ENCODE peak calls at places on chromosomes 16 and 17, in six cellular contexts. U is activated B cell treated with CpG ODN at 0.5 μM for 24 hours, E is IMR-90, M is hepatocyte, F is progenitor cell of endocrine pancreas, S is cardiac muscle cell. A is an unnamed sample.

GRCh38 chr16:85344502-85345128 is 232.3 kb upstream of the CIBAR2 start:
- DNase-seq in U (no peak), E (no peak), M (no peak), F (no peak), S (no peak), A (no peak)

GRCh38 chr17:34519286-34519685 is 60.1 kb upstream of the TMEM132E start:
- DNase-seq in U (no peak), E (no peak), M (no peak), F (no peak), S (peak), A (peak)

GRCh38 chr17:21005803-21006202 is 37.0 kb downstream of the USP22 start:
- DNase-seq in U (no peak), E (no peak), M (no peak), F (no peak), S (no peak), A (no peak)

GRCh38 chr17:81083125-81083765 is 48.3 kb downstream of the BAIAP2 start:
- DNase-seq in U (no peak), E (no peak), M (peak), F (peak), S (no peak), A (no peak)

GRCh38 chr17:63764701-63765100 is 8.7 kb downstream of the CCDC47 start:
- DNase-seq in U (no peak), E (no peak), M (no peak), F (no peak), S (no peak), A (no peak)

GRCh38 chr16:86605950-86606349 is 27.6 kb downstream of the FOXL1 start:
- DNase-seq in U (no peak), E (no peak), M (no peak), F (no peak), S (no peak), A (no peak)

GRCh38 chr17:37830151-37830993 is 85.5 kb upstream of the HNF1B start:
- DNase-seq in U (no peak), E (no peak), M (peak), F (no peak), S (no peak), A (no peak)

GRCh38 chr16:48511716-48512115 is 98.3 kb downstream of the N4BP1 start:
- DNase-seq in U (no peak), E (no peak), M (no peak), F (no peak), S (no peak), A (no peak)

GRCh38 chr17:13544755-13545154 is 57.0 kb downstream of the HS3ST3A1 start:
- DNase-seq in U (no peak), E (peak), M (no peak), F (no peak), S (no peak), A (no peak)

GRCh38 chr17:6257339-6257738 is 177.6 kb downstream of the AIPL1 start:
- DNase-seq in U (no peak), E (peak), M (no peak), F (no peak), S (no peak), A (peak)

GRCh38 chr17:72342582-72343527 is 222.0 kb downstream of the SOX9 start:
- DNase-seq in U (no peak), E (no peak), M (no peak), F (no peak), S (no peak), A (no peak)

GRCh38 chr17:20010099-20010863 is 1.1 kb downstream of the SPECC1 start:
- DNase-seq in U (no peak), E (peak), M (peak), F (no peak), S (peak), A (peak)

GRCh38 chr16:84362410-84362809 is 5.9 kb upstream of the ATP2C2 start:
- DNase-seq in U (no peak), E (no peak), M (no peak), F (no peak), S (no peak), A (no peak)

GRCh38 chr16:76583466-76583865 is 306.3 kb downstream of the CNTNAP4 start:
- DNase-seq in U (no peak), E (no peak), M (peak), F (no peak), S (peak), A (peak)

GRCh38 chr16:85216522-85217375 is 104.5 kb upstream of the CIBAR2 start:
- DNase-seq in U (no peak), E (no peak), M (no peak), F (no peak), S (no peak), A (no peak)

GRCh38 chr16:21971856-21972255 is 18.7 kb downstream of the UQCRC2 start:
- DNase-seq in U (no peak), E (no peak), M (no peak), F (no peak), S (no peak), A (no peak)

GRCh38 chr16:31253642-31254045 is 6.1 kb upstream of the ITGAM start:
- DNase-seq in U (no peak), E (no peak), M (peak), F (no peak), S (peak), A (peak)

GRCh38 chr16:9039208-9039607 is 52.2 kb upstream of the HAPSTR1 start:
- DNase-seq in U (no peak), E (peak), M (no peak), F (no peak), S (peak), A (peak)

GRCh38 chr17:40315678-40316570 is 6.9 kb downstream of the RARA start:
- DNase-seq in U (no peak), E (no peak), M (no peak), F (no peak), S (no peak), A (no peak)

DNA sequence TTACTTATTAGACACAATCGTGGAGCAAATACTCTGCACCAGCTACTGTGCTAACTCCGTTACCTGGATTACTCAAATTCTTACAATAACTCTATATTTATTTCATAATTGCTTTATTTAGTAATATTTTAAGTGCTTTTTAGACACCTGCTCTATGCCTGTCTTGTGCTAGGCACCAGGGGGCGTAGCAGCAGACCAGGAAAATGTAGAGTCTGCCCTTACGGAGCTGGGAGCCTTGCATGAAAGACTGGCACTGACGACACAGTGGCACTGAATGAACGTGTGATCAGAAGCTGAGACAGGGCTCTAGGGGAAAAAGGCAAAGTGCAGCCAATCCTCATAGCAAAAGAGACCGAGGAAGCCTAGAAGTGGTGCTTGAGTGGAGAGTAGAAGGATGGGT is 486.5 kb downstream of the CDH13 start:
- DNase-seq in U (no peak), E (peak), M (peak), F (peak), S (peak), A (peak)
- TF ChIP-seq CTCF in U (no peak), E (peak), M (peak), F (peak), S (peak), A (peak)

GRCh38 chr16:73095142-73095791 is 47.3 kb upstream of the ZFHX3 start:
- DNase-seq in U (no peak), E (peak), M (no peak), F (no peak), S (no peak), A (no peak)

GRCh38 chr16:73094371-73094770 is 46.4 kb upstream of the ZFHX3 start:
- DNase-seq in U (no peak), E (no peak), M (no peak), F (no peak), S (no peak), A (no peak)

GRCh38 chr16:73092236-73092781 is 44.4 kb upstream of the ZFHX3 start:
- DNase-seq in U (no peak), E (no peak), M (no peak), F (no peak), S (no peak), A (peak)

GRCh38 chr16:73093146-73094144 is 45.5 kb upstream of the ZFHX3 start:
- DNase-seq in U (no peak), E (peak), M (no peak), F (no peak), S (no peak), A (peak)

DNA sequence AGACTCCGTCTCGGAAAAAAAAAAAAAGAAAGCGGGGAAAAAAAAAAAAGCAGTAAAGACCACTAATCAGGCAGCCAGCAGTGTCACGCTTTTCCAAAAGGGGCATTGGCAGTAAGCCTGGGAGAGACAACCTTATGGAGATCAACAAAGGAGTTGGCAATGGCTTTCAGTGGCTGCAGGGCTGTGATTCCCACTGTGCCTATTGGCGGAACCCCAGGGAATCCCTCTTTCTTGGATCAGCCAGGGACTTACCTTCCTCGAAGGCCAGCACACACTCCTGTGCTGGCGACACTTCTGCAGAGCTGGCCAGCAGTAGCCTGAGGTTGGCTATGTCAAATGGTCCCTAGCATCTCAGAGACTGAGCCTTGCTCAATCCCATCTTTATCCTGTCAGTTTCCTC is 43.3 kb upstream of the ZFHX3 start:
- DNase-seq in U (no peak), E (no peak), M (no peak), F (no peak), S (no peak), A (no peak)
- TF ChIP-seq CTCF in U (no peak), E (no peak), M (no peak), F (no peak), S (no peak), A (no peak)

GRCh38 chr16:27368358-27368722 is 33.6 kb upstream of the IL21R start:
- DNase-seq in U (no peak), E (no peak), M (no peak), F (no peak), S (no peak), A (no peak)
- TF ChIP-seq CTCF in U (no peak), E (no peak), M (no peak), F (no peak), S (no peak), A (no peak)

GRCh38 chr16:82510041-82510440 is 116.7 kb upstream of the CDH13 start:
- DNase-seq in U (no peak), E (no peak), M (no peak), F (no peak), S (no peak), A (no peak)
- TF ChIP-seq CTCF in U (no peak), E (no peak), M (no peak), F (no peak), S (no peak), A (no peak)

DNA sequence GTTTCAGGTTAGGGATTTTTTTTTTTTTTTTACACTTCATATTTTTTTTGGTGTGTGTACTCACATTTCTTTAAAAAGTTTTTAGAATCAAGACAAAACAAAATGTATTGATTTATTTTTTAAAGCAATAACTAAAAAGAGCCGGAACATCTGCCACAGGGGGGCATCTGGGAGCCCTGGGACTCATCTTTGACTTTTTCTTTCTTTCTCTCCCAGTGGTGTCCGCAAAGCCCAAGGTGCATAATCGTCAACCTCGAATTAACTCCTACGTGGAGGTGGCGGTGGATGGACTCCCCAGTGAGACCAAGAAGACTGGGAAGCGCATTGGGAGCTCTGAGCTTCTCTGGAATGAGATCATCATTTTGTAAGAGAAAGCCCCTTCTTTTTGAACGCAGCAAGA is 36.3 kb downstream of the WWP2 start:
- DNase-seq in U (no peak), E (peak), M (peak), F (no peak), S (peak), A (peak)
- TF ChIP-seq CTCF in U (no peak), E (peak), M (peak), F (peak), S (peak), A (peak)

GRCh38 chr17:82836823-82837357 is 2.9 kb downstream of the ZNF750 start:
- DNase-seq in U (no peak), E (no peak), M (no peak), F (no peak), S (no peak), A (no peak)
- TF ChIP-seq CTCF in U (no peak), E (no peak), M (no peak), F (no peak), S (no peak), A (peak)

GRCh38 chr17:18256776-18257175 is 1.8 kb downstream of the FLII start:
- DNase-seq in U (no peak), E (no peak), M (no peak), F (no peak), S (no peak), A (no peak)
- TF ChIP-seq CTCF in U (no peak), E (no peak), M (no peak), F (no peak), S (no peak), A (no peak)

A was measured in choroid plexus epithelial cell.